ENCODE peak calls at places on chromosomes 1 and 21, in eight cellular contexts. R is right lobe of liver; V is heart right ventricle; Z is naive thymus-derived CD4-positive, alpha-beta T cell; U is left lung; D is Peyer's patch; Y is neural progenitor cell; O is DND-41. B is an unnamed sample.

GRCh38 chr1:198156745-198157240 is at the start of gene NEK7:
- DNase-seq in R (peak; percentile 93), Y (peak; percentile 89), D (peak; percentile 91), U (peak; percentile 87), O (peak; percentile 80), V (peak; percentile 87), Z (peak; percentile 66), B (peak; percentile 75)

GRCh38 chr21:44710756-44711326 is 531 bp downstream of the TSPEAR start:
- DNase-seq in R (peak; percentile 39), O (no peak), D (no peak), V (no peak), Y (peak; percentile 30), U (peak; percentile 60), Z (no peak), B (peak; percentile 5)

GRCh38 chr21:45424854-45425795 is 20.2 kb downstream of the COL18A1 start:
- DNase-seq in Y (no peak), O (no peak), Z (no peak), R (peak; percentile 46), V (no peak), D (no peak), U (no peak), B (no peak)

GRCh38 chr1:51926171-51926812 is 47.8 kb upstream of the NRDC start:
- DNase-seq in U (no peak), V (no peak), R (no peak), Z (no peak), D (no peak), O (no peak), Y (peak; percentile 61), B (no peak)

GRCh38 chr21:25999935-26000582 is 170.5 kb downstream of the APP start:
- DNase-seq in V (no peak), O (no peak), Y (peak; percentile 55), U (no peak), Z (peak; percentile 42), D (peak; percentile 66), R (no peak), B (no peak)

GRCh38 chr1:34147301-34147700 is 17.7 kb downstream of the CSMD2 start:
- DNase-seq in U (no peak), D (no peak), Y (no peak), O (no peak), Z (no peak), R (no peak), V (no peak), B (no peak)

GRCh38 chr1:10516244-10516643 is 41.5 kb downstream of the PEX14 start:
- DNase-seq in V (no peak), R (no peak), D (no peak), Y (no peak), Z (no peak), O (no peak), U (no peak), B (no peak)

GRCh38 chr1:201255470-201256362 is 27.6 kb upstream of the PKP1 start:
- DNase-seq in U (no peak), O (no peak), R (no peak), Y (no peak), D (no peak), Z (no peak), V (no peak), B (no peak)

GRCh38 chr1:173249349-173249748 is 42.2 kb upstream of the TNFSF4 start:
- DNase-seq in Y (no peak), V (no peak), D (no peak), U (no peak), Z (no peak), R (no peak), O (no peak), B (no peak)

GRCh38 chr1:64212023-64212422 is 8.6 kb downstream of the UBE2U start:
- DNase-seq in R (no peak), Z (no peak), U (no peak), V (no peak), D (no peak), Y (no peak), O (no peak), B (no peak)

GRCh38 chr1:34851431-34852105 is 8.0 kb downstream of the SMIM12 start:
- DNase-seq in U (no peak), V (peak; percentile 76), O (no peak), D (no peak), R (peak; percentile 90), Z (no peak), Y (no peak), B (no peak)

GRCh38 chr1:203320546-203321272 is 15.4 kb downstream of the BTG2 start:
- DNase-seq in V (peak; percentile 49), Y (peak; percentile 56), O (peak; percentile 98), Z (peak; percentile 89), U (peak; percentile 79), D (peak; percentile 95), R (peak; percentile 58), B (no peak)

GRCh38 chr1:205348559-205349477 is 7.9 kb downstream of the KLHDC8A start:
- DNase-seq in R (no peak), O (no peak), U (no peak), Y (no peak), Z (no peak), D (no peak), V (no peak), B (no peak)

GRCh38 chr1:6279721-6280383 is 19.0 kb upstream of the GPR153 start:
- DNase-seq in Z (no peak), U (no peak), D (no peak), R (no peak), Y (no peak), V (no peak), O (no peak), B (no peak)

GRCh38 chr21:22993822-22994574 is 1995.8 kb downstream of the NCAM2 start:
- DNase-seq in D (no peak), Z (no peak), U (no peak), Y (no peak), V (no peak), O (no peak), R (no peak), B (no peak)

GRCh38 chr1:224213438-224214119 is 30.5 kb downstream of the DEGS1 start:
- DNase-seq in V (no peak), O (no peak), R (no peak), Y (peak; percentile 22), U (no peak), D (no peak), Z (no peak), B (no peak)

GRCh38 chr1:29245876-29246275 is 9.6 kb downstream of the PTPRU start:
- DNase-seq in V (no peak), Z (no peak), U (no peak), Y (peak; percentile 50), O (peak; percentile 50), D (no peak), R (no peak), B (no peak)

DNA sequence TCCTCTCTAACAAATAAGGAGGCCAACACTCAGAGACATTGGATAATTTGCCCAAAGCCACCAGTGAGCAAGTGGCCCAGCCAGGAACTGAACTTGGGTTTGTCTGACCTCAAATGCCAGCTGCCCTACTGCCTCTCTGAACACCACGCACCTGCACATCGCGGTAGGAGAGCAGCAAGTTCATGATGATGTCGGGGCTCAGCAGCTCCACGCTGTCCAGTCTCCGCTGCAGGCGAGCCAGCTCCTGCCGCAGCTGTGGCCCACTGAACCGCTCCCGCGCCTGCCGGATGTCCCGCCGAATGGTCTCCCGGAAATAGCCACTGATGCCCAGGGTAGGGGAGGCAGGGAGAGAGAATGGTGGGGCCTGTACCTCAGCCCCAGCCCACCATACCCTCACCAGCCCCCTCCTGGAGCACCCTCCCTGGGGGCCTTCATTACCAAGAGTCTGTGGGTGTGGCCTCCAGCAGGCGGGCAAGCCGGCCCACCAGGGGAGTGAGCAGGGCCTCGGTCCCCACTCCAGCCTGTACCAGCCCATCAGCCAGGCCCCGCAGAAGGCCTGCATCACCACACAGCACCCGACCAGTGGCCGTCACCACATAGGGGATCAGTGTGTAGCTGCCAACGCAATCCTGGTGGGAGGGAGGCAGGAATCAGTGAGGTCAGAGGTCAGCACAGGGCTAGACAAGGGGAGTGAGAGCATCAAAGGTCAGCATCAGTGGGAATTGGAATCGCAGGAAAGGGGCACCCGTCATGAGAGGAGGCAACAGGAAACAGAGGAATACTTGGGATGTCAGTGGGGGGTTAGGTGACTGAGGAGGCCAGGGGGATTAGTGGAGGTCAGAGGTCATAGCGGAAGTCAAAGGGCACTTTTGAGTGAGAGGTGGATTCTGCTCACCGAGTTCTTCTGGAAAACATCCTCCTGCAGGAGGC is 2.7 kb downstream of the MAP3K6 start:
- DNase-seq in O (no peak), V (no peak), U (no peak), D (no peak), R (no peak), Y (peak; percentile 85), Z (no peak), B (no peak)
- H3K4me1 ChIP-seq in O (peaks cover 27% of the 10 kb centered on the region), V (peaks cover 34% of the 10 kb centered on the region), U (peaks cover 56% of the 10 kb centered on the region), D (peaks cover 27% of the 10 kb centered on the region), R (no peaks in the 10 kb centered on the region), Y (peaks cover 38% of the 10 kb centered on the region), Z (peaks cover 23% of the 10 kb centered on the region), B (peaks cover 6% of the 10 kb centered on the region)

DNA sequence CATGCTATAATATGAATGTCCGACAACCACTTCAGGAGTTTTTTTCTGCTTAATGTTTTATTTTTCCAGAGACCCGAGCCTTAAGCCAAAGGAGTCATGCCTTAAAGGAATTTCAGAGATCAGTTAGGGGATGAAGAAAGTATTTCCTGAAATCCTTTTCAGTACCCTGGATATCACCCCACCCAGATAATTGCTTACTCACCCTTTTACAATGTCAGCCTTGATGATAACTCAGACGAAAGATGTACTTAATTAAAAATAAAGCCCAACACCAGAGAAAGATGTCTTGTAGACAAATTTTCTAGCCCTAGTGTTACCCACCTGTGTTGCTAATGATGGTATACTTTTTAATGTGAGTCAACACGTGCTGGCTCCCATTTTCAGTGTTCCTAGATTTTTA is 124.1 kb downstream of the XCL2 start:
- DNase-seq in Y (no peak), Z (no peak), R (no peak), U (no peak), V (no peak), D (no peak), O (no peak), B (no peak)
- H3K27me3 ChIP-seq in Y (no peaks in the 10 kb centered on the region), Z (no peaks in the 10 kb centered on the region), R (no peaks in the 10 kb centered on the region), U (no peaks in the 10 kb centered on the region), V (no peaks in the 10 kb centered on the region), D (no peaks in the 10 kb centered on the region), O (no peaks in the 10 kb centered on the region), B (no peaks in the 10 kb centered on the region)

GRCh38 chr1:39287541-39287940 is 83.0 kb downstream of the MACF1 start:
- DNase-seq in Y (no peak), R (no peak), D (no peak), U (no peak), O (no peak), Z (no peak), V (no peak), B (no peak)
- H3K4me3 ChIP-seq in Y (no peak overlapping the region), R (no peak overlapping the region), D (no peak overlapping the region), U (no peak overlapping the region), O (no peak overlapping the region), Z (no peak overlapping the region), V (no peak overlapping the region), B (no peak overlapping the region)

DNA sequence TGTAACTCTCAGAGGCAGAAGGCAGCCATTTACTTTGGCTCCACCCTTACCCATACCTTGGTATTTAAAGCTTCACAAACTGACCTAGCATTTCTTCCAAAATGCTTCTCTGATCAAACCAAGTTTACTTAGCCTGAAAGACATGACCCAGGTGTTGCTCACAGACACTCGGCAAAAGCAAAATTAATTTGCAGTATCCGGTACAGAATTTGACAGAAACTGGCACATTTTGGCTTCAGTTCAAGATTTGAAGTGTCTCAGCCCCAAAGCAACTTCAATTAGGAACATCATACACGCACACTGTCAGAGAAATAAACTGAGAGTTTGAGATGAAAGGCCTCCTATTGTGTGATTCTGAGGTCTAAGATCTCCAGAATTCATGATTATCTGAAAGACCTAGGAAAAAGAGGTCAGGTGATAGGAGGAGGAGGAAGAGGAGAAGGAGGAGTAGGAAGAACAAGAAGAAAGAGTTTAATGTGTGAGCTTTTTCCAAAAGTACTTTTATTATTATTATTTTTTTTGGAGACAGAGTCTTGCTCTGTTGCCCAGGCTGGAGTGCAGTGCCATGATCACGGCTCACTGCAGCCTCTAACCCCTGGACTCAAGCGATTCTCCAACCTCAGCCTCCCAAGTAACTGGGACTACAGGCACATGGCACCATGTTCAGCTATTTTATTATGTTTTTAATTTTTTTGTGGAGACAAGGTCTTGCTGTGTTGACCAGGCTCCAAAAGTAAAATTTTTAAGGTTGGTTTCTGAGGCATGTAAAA is 143.6 kb downstream of the SLC45A1 start:
- DNase-seq in D (no peak), U (no peak), Z (peak; percentile 30), R (no peak), V (no peak), Y (no peak), O (no peak), B (no peak)
- H3K4me1 ChIP-seq in D (peaks cover 31% of the 10 kb centered on the region), U (peaks cover 64% of the 10 kb centered on the region), Z (no peaks in the 10 kb centered on the region), R (no peaks in the 10 kb centered on the region), V (peaks cover 41% of the 10 kb centered on the region), Y (peaks cover 75% of the 10 kb centered on the region), O (peaks cover 9% of the 10 kb centered on the region), B (peaks cover 8% of the 10 kb centered on the region)

B was measured in HAP-1.